ENCODE peak calls at places on chromosomes 13 and 19, in five cellular contexts. One of them, this sample, is unnamed.

GRCh38 chr19:1252221-1252817 is 3.9 kb downstream of the MIDN start:
- DNase-seq in IMR-90: peak; percentile 88
- DNase-seq in H9: no peak
- DNase-seq in neuronal stem cell: no peak
- DNase-seq in mesenchymal stem cell: peak; percentile 88
- DNase-seq in this sample: peak; percentile 72

GRCh38 chr13:114017028-114017630 is 43.3 kb upstream of the C13orf46 start:
- DNase-seq in neuronal stem cell: no peak
- DNase-seq in mesenchymal stem cell: no peak
- DNase-seq in IMR-90: peak; percentile 42
- DNase-seq in H9: peak; percentile 58
- DNase-seq in this sample: peak; percentile 47

GRCh38 chr19:29596885-29597525 is 9.1 kb upstream of the POP4 start:
- DNase-seq in IMR-90: peak; percentile 40
- DNase-seq in neuronal stem cell: peak; percentile 20
- DNase-seq in H9: no peak
- DNase-seq in mesenchymal stem cell: peak; percentile 10
- DNase-seq in this sample: peak; percentile 32

GRCh38 chr13:113636266-113636963 is 21.6 kb downstream of the ATP4B start:
- DNase-seq in mesenchymal stem cell: no peak
- DNase-seq in H9: no peak
- DNase-seq in IMR-90: no peak
- DNase-seq in neuronal stem cell: no peak
- DNase-seq in this sample: no peak

GRCh38 chr13:78323848-78324247 is 279.5 kb downstream of the POU4F1 start:
- DNase-seq in neuronal stem cell: no peak
- DNase-seq in IMR-90: no peak
- DNase-seq in mesenchymal stem cell: no peak
- DNase-seq in H9: no peak
- DNase-seq in this sample: no peak

GRCh38 chr19:3324405-3324856 is 42.0 kb upstream of the NFIC start:
- DNase-seq in H9: peak; percentile 73
- DNase-seq in mesenchymal stem cell: peak; percentile 44
- DNase-seq in neuronal stem cell: no peak
- DNase-seq in IMR-90: no peak
- DNase-seq in this sample: peak; percentile 46

GRCh38 chr19:7550987-7551761 is 15.7 kb downstream of the PNPLA6 start:
- DNase-seq in IMR-90: peak; percentile 30
- DNase-seq in mesenchymal stem cell: peak; percentile 21
- DNase-seq in H9: peak; percentile 98
- DNase-seq in neuronal stem cell: peak; percentile 90
- DNase-seq in this sample: peak; percentile 99

GRCh38 chr13:44407379-44407778 is 33.8 kb downstream of the SERP2 start:
- DNase-seq in neuronal stem cell: no peak
- DNase-seq in mesenchymal stem cell: no peak
- DNase-seq in IMR-90: no peak
- DNase-seq in H9: no peak
- DNase-seq in this sample: peak; percentile 61

GRCh38 chr13:97875218-97875617 is 78.3 kb upstream of the IPO5 start:
- DNase-seq in neuronal stem cell: no peak
- DNase-seq in H9: no peak
- DNase-seq in IMR-90: no peak
- DNase-seq in mesenchymal stem cell: no peak
- DNase-seq in this sample: peak; percentile 8

GRCh38 chr19:46355234-46355990 is 8.5 kb downstream of the PPP5C start:
- DNase-seq in neuronal stem cell: no peak
- DNase-seq in IMR-90: no peak
- DNase-seq in H9: no peak
- DNase-seq in mesenchymal stem cell: no peak
- DNase-seq in this sample: peak; percentile 44

GRCh38 chr19:9128171-9128570 is 1.4 kb upstream of the OR7G3 start:
- DNase-seq in neuronal stem cell: no peak
- DNase-seq in IMR-90: peak; percentile 4
- DNase-seq in mesenchymal stem cell: peak; percentile 14
- DNase-seq in H9: no peak
- DNase-seq in this sample: no peak

GRCh38 chr19:45973564-45974338 is at the start of gene NOVA2:
- DNase-seq in mesenchymal stem cell: peak; percentile 52
- DNase-seq in IMR-90: peak; percentile 36
- DNase-seq in H9: peak; percentile 96
- DNase-seq in neuronal stem cell: peak; percentile 89
- DNase-seq in this sample: peak; percentile 89

GRCh38 chr13:97339019-97339988 is 94.7 kb upstream of the RAP2A start:
- DNase-seq in neuronal stem cell: no peak
- DNase-seq in H9: no peak
- DNase-seq in IMR-90: peak; percentile 98
- DNase-seq in mesenchymal stem cell: peak; percentile 67
- DNase-seq in this sample: no peak

GRCh38 chr13:30354481-30355404 is 47.4 kb upstream of the KATNAL1 start:
- DNase-seq in IMR-90: no peak
- DNase-seq in H9: no peak
- DNase-seq in neuronal stem cell: no peak
- DNase-seq in mesenchymal stem cell: no peak
- DNase-seq in this sample: no peak

GRCh38 chr13:24745861-24746617 is 17.9 kb upstream of the RNF17 start:
- DNase-seq in mesenchymal stem cell: no peak
- DNase-seq in IMR-90: no peak
- DNase-seq in H9: no peak
- DNase-seq in neuronal stem cell: peak; percentile 24
- DNase-seq in this sample: peak; percentile 11

GRCh38 chr19:50909240-50910070 is 1.7 kb downstream of the KLK4 start:
- DNase-seq in mesenchymal stem cell: no peak
- DNase-seq in neuronal stem cell: peak; percentile 94
- DNase-seq in IMR-90: no peak
- DNase-seq in H9: peak; percentile 100
- DNase-seq in this sample: peak; percentile 97

GRCh38 chr19:58035863-58036262 is 2.0 kb downstream of the ZSCAN1 start:
- DNase-seq in H9: no peak
- DNase-seq in mesenchymal stem cell: no peak
- DNase-seq in neuronal stem cell: no peak
- DNase-seq in IMR-90: no peak
- DNase-seq in this sample: no peak

GRCh38 chr19:17243854-17244617 is 1.7 kb downstream of the NR2F6 start:
- DNase-seq in neuronal stem cell: no peak
- DNase-seq in H9: peak; percentile 59
- DNase-seq in mesenchymal stem cell: peak; percentile 54
- DNase-seq in IMR-90: peak; percentile 20
- DNase-seq in this sample: peak; percentile 79

GRCh38 chr13:34638897-34639296 is 303.2 kb upstream of the NBEA start:
- DNase-seq in mesenchymal stem cell: no peak
- DNase-seq in neuronal stem cell: no peak
- DNase-seq in H9: no peak
- DNase-seq in IMR-90: no peak
- DNase-seq in this sample: no peak

GRCh38 chr19:9597027-9597426 is 12.7 kb upstream of the ZNF121 start:
- DNase-seq in H9: no peak
- DNase-seq in IMR-90: peak; percentile 92
- DNase-seq in neuronal stem cell: no peak
- DNase-seq in mesenchymal stem cell: peak; percentile 13
- DNase-seq in this sample: no peak

GRCh38 chr19:39428309-39429112 is 7.2 kb downstream of the RPS16 start:
- DNase-seq in H9: peak; percentile 93
- DNase-seq in neuronal stem cell: peak; percentile 72
- DNase-seq in mesenchymal stem cell: peak; percentile 98
- DNase-seq in IMR-90: peak; percentile 96
- DNase-seq in this sample: peak; percentile 97

GRCh38 chr13:36674337-36675212 is 755 bp downstream of the SERTM1 start:
- DNase-seq in mesenchymal stem cell: no peak
- DNase-seq in IMR-90: no peak
- DNase-seq in H9: peak; percentile 30
- DNase-seq in neuronal stem cell: no peak
- DNase-seq in this sample: peak; percentile 17

GRCh38 chr13:27450921-27451461 is 627 bp upstream of the MTIF3 start:
- DNase-seq in H9: no peak
- DNase-seq in mesenchymal stem cell: peak; percentile 76
- DNase-seq in neuronal stem cell: peak; percentile 5
- DNase-seq in IMR-90: peak; percentile 47
- DNase-seq in this sample: peak; percentile 23

GRCh38 chr13:97653741-97654140 is 219.8 kb downstream of the RAP2A start:
- DNase-seq in H9: no peak
- DNase-seq in mesenchymal stem cell: no peak
- DNase-seq in neuronal stem cell: no peak
- DNase-seq in IMR-90: peak; percentile 46
- DNase-seq in this sample: no peak

GRCh38 chr19:55419089-55419488 is 11.5 kb upstream of the UBE2S start:
- DNase-seq in neuronal stem cell: no peak
- DNase-seq in IMR-90: no peak
- DNase-seq in H9: no peak
- DNase-seq in mesenchymal stem cell: no peak
- DNase-seq in this sample: no peak

GRCh38 chr13:30422056-30422914 is at the start of gene UBE2L5:
- DNase-seq in H9: peak; percentile 89
- DNase-seq in IMR-90: peak; percentile 74
- DNase-seq in mesenchymal stem cell: peak; percentile 82
- DNase-seq in neuronal stem cell: peak; percentile 66
- DNase-seq in this sample: peak; percentile 87

GRCh38 chr13:35992964-35993363 is 138.2 kb downstream of the DCLK1 start:
- DNase-seq in neuronal stem cell: no peak
- DNase-seq in mesenchymal stem cell: no peak
- DNase-seq in IMR-90: no peak
- DNase-seq in H9: no peak
- DNase-seq in this sample: no peak

GRCh38 chr19:35265126-35265995 is 3.4 kb upstream of the USF2 start:
- DNase-seq in mesenchymal stem cell: no peak
- DNase-seq in H9: peak; percentile 22
- DNase-seq in IMR-90: no peak
- DNase-seq in neuronal stem cell: no peak
- DNase-seq in this sample: no peak

GRCh38 chr13:23985846-23986245 is 88.5 kb upstream of the C1QTNF9B start:
- DNase-seq in H9: no peak
- DNase-seq in neuronal stem cell: no peak
- DNase-seq in IMR-90: no peak
- DNase-seq in mesenchymal stem cell: no peak
- DNase-seq in this sample: no peak

GRCh38 chr13:39037880-39038568 is at the start of the genes NHLRC3 and PROSER1:
- DNase-seq in IMR-90: peak; percentile 88
- DNase-seq in neuronal stem cell: peak; percentile 88
- DNase-seq in mesenchymal stem cell: peak; percentile 89
- DNase-seq in H9: peak; percentile 89
- DNase-seq in this sample: peak; percentile 92

GRCh38 chr19:15198006-15198356 is 2.8 kb downstream of the NOTCH3 start:
- DNase-seq in neuronal stem cell: no peak
- DNase-seq in mesenchymal stem cell: no peak
- DNase-seq in IMR-90: no peak
- DNase-seq in H9: no peak
- DNase-seq in this sample: no peak

GRCh38 chr19:35038623-35039512 is 2.7 kb upstream of the HPN start:
- DNase-seq in IMR-90: no peak
- DNase-seq in H9: no peak
- DNase-seq in neuronal stem cell: no peak
- DNase-seq in mesenchymal stem cell: peak; percentile 50
- DNase-seq in this sample: no peak

GRCh38 chr19:19627716-19628498 is at the start of gene LPAR2:
- DNase-seq in H9: peak; percentile 78
- DNase-seq in mesenchymal stem cell: no peak
- DNase-seq in neuronal stem cell: peak; percentile 46
- DNase-seq in IMR-90: no peak
- DNase-seq in this sample: peak; percentile 81

GRCh38 chr19:19623383-19623782 is 4.6 kb downstream of the LPAR2 start:
- DNase-seq in H9: no peak
- DNase-seq in neuronal stem cell: no peak
- DNase-seq in mesenchymal stem cell: no peak
- DNase-seq in IMR-90: no peak
- DNase-seq in this sample: no peak

GRCh38 chr19:19627442-19627715 is 641 bp downstream of the LPAR2 start:
- DNase-seq in mesenchymal stem cell: no peak
- DNase-seq in IMR-90: no peak
- DNase-seq in neuronal stem cell: no peak
- DNase-seq in H9: no peak
- DNase-seq in this sample: no peak

GRCh38 chr19:19626516-19627441 is 1.2 kb downstream of the LPAR2 start:
- DNase-seq in neuronal stem cell: no peak
- DNase-seq in IMR-90: no peak
- DNase-seq in mesenchymal stem cell: no peak
- DNase-seq in H9: no peak
- DNase-seq in this sample: no peak

GRCh38 chr19:19624032-19624570 is 3.9 kb downstream of the LPAR2 start:
- DNase-seq in neuronal stem cell: no peak
- DNase-seq in H9: no peak
- DNase-seq in IMR-90: no peak
- DNase-seq in mesenchymal stem cell: no peak
- DNase-seq in this sample: no peak
- H3K4me1 ChIP-seq in neuronal stem cell: peaks cover 4% of the 10 kb centered on the region
- H3K4me1 ChIP-seq in H9: peaks cover 3% of the 10 kb centered on the region
- H3K4me1 ChIP-seq in IMR-90: no peaks in the 10 kb centered on the region
- H3K4me1 ChIP-seq in mesenchymal stem cell: peaks cover 21% of the 10 kb centered on the region
- H3K4me1 ChIP-seq in this sample: peaks cover 6% of the 10 kb centered on the region

GRCh38 chr13:110329798-110330461 is 22.8 kb downstream of the COL4A2 start:
- DNase-seq in mesenchymal stem cell: no peak
- DNase-seq in H9: no peak
- DNase-seq in neuronal stem cell: no peak
- DNase-seq in IMR-90: peak; percentile 93
- DNase-seq in this sample: no peak
- H3K27ac ChIP-seq in mesenchymal stem cell: peak overlapping the region; percentile 99
- H3K27ac ChIP-seq in H9: no peak overlapping the region
- H3K27ac ChIP-seq in neuronal stem cell: no peak overlapping the region
- H3K27ac ChIP-seq in IMR-90: peak overlapping the region; percentile 91
- H3K27ac ChIP-seq in this sample: no peak overlapping the region

GRCh38 chr19:13637664-13638063 is 126.7 kb upstream of the MRI1 start:
- DNase-seq in IMR-90: peak; percentile 88
- DNase-seq in neuronal stem cell: no peak
- DNase-seq in mesenchymal stem cell: no peak
- DNase-seq in H9: no peak
- DNase-seq in this sample: no peak

GRCh38 chr19:13633109-13633508 is 126.8 kb upstream of the CACNA1A start:
- DNase-seq in mesenchymal stem cell: no peak
- DNase-seq in neuronal stem cell: peak; percentile 20
- DNase-seq in H9: peak; percentile 49
- DNase-seq in IMR-90: peak; percentile 79
- DNase-seq in this sample: no peak

GRCh38 chr19:13629687-13630357 is 123.5 kb upstream of the CACNA1A start:
- DNase-seq in mesenchymal stem cell: no peak
- DNase-seq in neuronal stem cell: no peak
- DNase-seq in H9: no peak
- DNase-seq in IMR-90: peak; percentile 91
- DNase-seq in this sample: no peak

GRCh38 chr19:13634658-13635057 is 128.4 kb upstream of the CACNA1A start:
- DNase-seq in IMR-90: no peak
- DNase-seq in H9: no peak
- DNase-seq in mesenchymal stem cell: no peak
- DNase-seq in neuronal stem cell: no peak
- DNase-seq in this sample: no peak

GRCh38 chr19:13633522-13633922 is 127.2 kb upstream of the CACNA1A start:
- DNase-seq in neuronal stem cell: no peak
- DNase-seq in mesenchymal stem cell: no peak
- DNase-seq in H9: no peak
- DNase-seq in IMR-90: no peak
- DNase-seq in this sample: no peak
- H3K23ac ChIP-seq in neuronal stem cell: no peak overlapping the region
- H3K23ac ChIP-seq in mesenchymal stem cell: no peak overlapping the region
- H3K23ac ChIP-seq in H9: no peak overlapping the region
- H3K23ac ChIP-seq in IMR-90: no peak overlapping the region
- H3K23ac ChIP-seq in this sample: no peak overlapping the region

GRCh38 chr19:4389511-4390016 is 10.8 kb downstream of the SH3GL1 start:
- DNase-seq in mesenchymal stem cell: no peak
- DNase-seq in IMR-90: no peak
- DNase-seq in neuronal stem cell: no peak
- DNase-seq in H9: no peak
- DNase-seq in this sample: no peak
- H3K4me1 ChIP-seq in mesenchymal stem cell: peaks cover 67% of the 10 kb centered on the region
- H3K4me1 ChIP-seq in IMR-90: peaks cover 53% of the 10 kb centered on the region
- H3K4me1 ChIP-seq in neuronal stem cell: peaks cover 52% of the 10 kb centered on the region
- H3K4me1 ChIP-seq in H9: no peaks in the 10 kb centered on the region
- H3K4me1 ChIP-seq in this sample: peaks cover 18% of the 10 kb centered on the region

GRCh38 chr13:70424428-70424827 is 316.2 kb upstream of the KLHL1 start:
- DNase-seq in IMR-90: no peak
- DNase-seq in neuronal stem cell: no peak
- DNase-seq in mesenchymal stem cell: no peak
- DNase-seq in H9: peak; percentile 87
- DNase-seq in this sample: peak; percentile 2
- H3K27ac ChIP-seq in IMR-90: no peak overlapping the region
- H3K27ac ChIP-seq in neuronal stem cell: no peak overlapping the region
- H3K27ac ChIP-seq in mesenchymal stem cell: no peak overlapping the region
- H3K27ac ChIP-seq in H9: peak overlapping the region; percentile 85
- H3K27ac ChIP-seq in this sample: no peak overlapping the region